ENCODE peak calls at places on chromosome 2, in five cellular contexts. M is fibroblast of lung; H is colonic mucosa; W is prostate gland; G is CD8-positive, alpha-beta T cell. Y is an unnamed sample. For H3K9me3, the result is how much of the 10 kb centered on the place peaks cover.

GRCh38 chr2:145765889-145766288 is 1246.0 kb upstream of the ZEB2 start:
- DNase-seq in M (no peak), H (no peak), W (no peak), G (no peak), Y (no peak)

GRCh38 chr2:1829831-1830230 is 85.5 kb upstream of the PXDN start:
- DNase-seq in M (no peak), H (no peak), W (no peak), G (no peak), Y (no peak)

GRCh38 chr2:106885326-106885725 is 641 bp downstream of the ST6GAL2 start:
- DNase-seq in M (peak), H (no peak), W (no peak), G (no peak), Y (no peak)

GRCh38 chr2:130818809-130819208 is 17.9 kb upstream of the ARHGEF4 start:
- DNase-seq in M (no peak), H (no peak), W (no peak), G (no peak), Y (no peak)

GRCh38 chr2:42217914-42218313 is 48.8 kb downstream of the EML4 start:
- DNase-seq in M (no peak), H (no peak), W (no peak), G (no peak), Y (no peak)

GRCh38 chr2:66048667-66049066 is 386.3 kb upstream of the MEIS1 start:
- DNase-seq in M (no peak), H (no peak), W (no peak), G (no peak), Y (no peak)

GRCh38 chr2:145597011-145597410 is 1077.1 kb upstream of the ZEB2 start:
- DNase-seq in M (peak), H (no peak), W (no peak), G (no peak), Y (no peak)

GRCh38 chr2:207847807-207848544 is 78.3 kb upstream of the FZD5 start:
- DNase-seq in M (peak), H (peak), W (peak), G (no peak), Y (peak)

GRCh38 chr2:79982445-79982844 is 322.1 kb downstream of the LRRTM1 start:
- DNase-seq in M (no peak), H (peak), W (no peak), G (no peak), Y (no peak)

GRCh38 chr2:17765423-17765822 is 11.5 kb downstream of the GEN1 start:
- DNase-seq in M (no peak), H (no peak), W (no peak), G (no peak), Y (no peak)

GRCh38 chr2:113842919-113843736 is 46.8 kb upstream of the ACTR3 start:
- DNase-seq in M (peak), H (no peak), W (no peak), G (no peak), Y (no peak)

GRCh38 chr2:112065966-112066365 is 10.9 kb downstream of the TMEM87B start:
- DNase-seq in M (peak), H (no peak), W (no peak), G (no peak), Y (no peak)

GRCh38 chr2:43006834-43007543 is 214.6 kb upstream of the HAAO start:
- DNase-seq in M (no peak), H (no peak), W (no peak), G (no peak), Y (no peak)

GRCh38 chr2:49174755-49175154 is 20.4 kb upstream of the FSHR start:
- DNase-seq in M (no peak), H (no peak), W (no peak), G (no peak), Y (no peak)

GRCh38 chr2:30185175-30185574 is 38.4 kb downstream of the YPEL5 start:
- DNase-seq in M (no peak), H (no peak), W (no peak), G (no peak), Y (no peak)

GRCh38 chr2:88481937-88482336 is 29.4 kb upstream of the FOXI3 start:
- DNase-seq in M (no peak), H (no peak), W (no peak), G (no peak), Y (no peak)

GRCh38 chr2:162297925-162298552 is 20.4 kb downstream of the IFIH1 start:
- DNase-seq in M (peak), H (peak), W (peak), G (peak), Y (no peak)

GRCh38 chr2:7480431-7480830 is 563.2 kb downstream of the RNF144A start:
- DNase-seq in M (no peak), H (no peak), W (no peak), G (no peak), Y (no peak)

GRCh38 chr2:85355073-85355410 is 473 bp downstream of the ELMOD3 start:
- DNase-seq in M (no peak), H (no peak), W (no peak), G (no peak), Y (no peak)

GRCh38 chr2:17148298-17149228 is 369.7 kb downstream of the RAD51AP2 start:
- DNase-seq in M (peak), H (no peak), W (peak), G (no peak), Y (peak)

GRCh38 chr2:122136071-122136470 is 380.6 kb downstream of the TSN start:
- DNase-seq in M (peak), H (no peak), W (no peak), G (no peak), Y (no peak)

GRCh38 chr2:180520206-180520605 is 460.2 kb upstream of the UBE2E3 start:
- DNase-seq in M (no peak), H (peak), W (no peak), G (no peak), Y (no peak)

GRCh38 chr2:224927671-224928173 is 114.5 kb downstream of the DOCK10 start:
- DNase-seq in M (peak), H (no peak), W (peak), G (peak), Y (peak)

GRCh38 chr2:239308696-239309397 is 92.0 kb downstream of the HDAC4 start:
- DNase-seq in M (no peak), H (no peak), W (no peak), G (no peak), Y (no peak)

GRCh38 chr2:226995625-226996041 is 159.8 kb downstream of the RHBDD1 start:
- DNase-seq in M (peak), H (no peak), W (peak), G (no peak), Y (no peak)

DNA sequence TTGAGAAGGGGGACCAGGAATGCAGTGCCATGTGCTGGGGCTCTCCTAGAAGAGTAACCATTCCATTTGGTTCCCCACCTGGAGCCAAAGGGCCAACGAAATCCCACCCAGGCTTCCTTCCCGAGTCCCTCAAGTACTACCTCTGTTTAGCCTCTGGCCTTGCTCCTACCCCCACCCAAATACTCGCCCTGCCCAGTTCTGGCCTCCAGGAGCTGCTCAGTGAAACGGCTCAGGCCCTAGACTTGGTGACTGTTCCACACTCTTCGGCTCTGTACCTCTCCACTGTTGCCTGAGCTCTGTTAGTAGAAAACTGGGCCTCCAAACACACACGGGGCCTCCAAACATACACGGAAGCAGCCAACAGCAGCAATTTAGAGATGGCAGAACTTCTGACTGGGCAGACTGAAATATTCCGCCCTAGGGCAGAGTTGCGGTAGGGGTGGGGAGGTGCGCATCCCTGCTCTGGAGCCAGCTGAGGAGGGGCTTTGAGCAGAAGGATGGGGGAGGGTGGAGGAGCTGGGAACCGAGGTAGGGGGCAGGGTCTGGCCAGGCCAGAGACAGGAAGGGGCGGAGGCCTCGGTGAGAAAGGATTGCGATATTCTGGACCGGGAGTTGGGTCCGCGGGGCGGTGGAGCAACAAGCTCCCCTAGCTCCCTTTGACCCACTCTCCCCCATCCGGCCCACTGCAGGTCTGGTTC is 4.3 kb downstream of the OTX1 start:
- DNase-seq in M (no peak), H (no peak), W (no peak), G (no peak), Y (no peak)
- H3K9me3 ChIP-seq in M (under half), H (under half), W (under half), G (under half), Y (under half)

DNA sequence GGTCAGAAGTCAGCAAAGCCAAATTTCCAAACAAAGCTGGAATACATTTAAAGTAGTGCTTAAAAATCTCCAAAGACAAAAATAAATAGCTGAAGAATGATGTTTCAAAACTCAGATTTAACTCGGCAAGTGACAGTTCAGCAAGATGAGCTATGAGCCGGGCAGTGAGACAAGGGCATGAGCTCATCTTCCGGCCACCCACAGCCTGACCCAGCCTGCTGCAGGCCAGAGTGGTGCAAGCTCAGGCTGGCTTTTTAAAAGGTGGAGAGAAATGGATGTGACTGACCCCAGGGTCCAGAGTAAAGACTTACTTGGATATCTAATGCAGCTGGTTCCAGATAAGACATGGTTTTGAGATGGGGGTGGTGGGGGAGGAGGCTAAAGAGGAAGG is 98.2 kb upstream of the KLHL29 start:
- DNase-seq in M (peak), H (no peak), W (no peak), G (no peak), Y (no peak)
- H3K9me3 ChIP-seq in M (under half), H (under half), W (under half), G (under half), Y (under half)

GRCh38 chr2:3613524-3613905 is 18.6 kb downstream of the COLEC11 start:
- DNase-seq in M (no peak), H (peak), W (no peak), G (no peak), Y (no peak)
- H3K9me3 ChIP-seq in M (under half), H (under half), W (under half), G (under half), Y (under half)

GRCh38 chr2:9113916-9114315 is 92.7 kb upstream of the ASAP2 start:
- DNase-seq in M (no peak), H (no peak), W (no peak), G (no peak), Y (no peak)
- H3K9me3 ChIP-seq in M (under half), H (under half), W (under half), G (under half), Y (under half)

GRCh38 chr2:161150704-161151103 is 9.5 kb upstream of the TANK start:
- DNase-seq in M (no peak), H (no peak), W (no peak), G (no peak), Y (no peak)
- H3K9me3 ChIP-seq in M (under half), H (under half), W (under half), G (under half), Y (under half)

GRCh38 chr2:95143838-95144237 is 15.8 kb downstream of the ZNF514 start:
- DNase-seq in M (no peak), H (no peak), W (no peak), G (no peak), Y (no peak)
- H3K9me3 ChIP-seq in M (under half), H (under half), W (under half), G (under half), Y (half or more)

DNA sequence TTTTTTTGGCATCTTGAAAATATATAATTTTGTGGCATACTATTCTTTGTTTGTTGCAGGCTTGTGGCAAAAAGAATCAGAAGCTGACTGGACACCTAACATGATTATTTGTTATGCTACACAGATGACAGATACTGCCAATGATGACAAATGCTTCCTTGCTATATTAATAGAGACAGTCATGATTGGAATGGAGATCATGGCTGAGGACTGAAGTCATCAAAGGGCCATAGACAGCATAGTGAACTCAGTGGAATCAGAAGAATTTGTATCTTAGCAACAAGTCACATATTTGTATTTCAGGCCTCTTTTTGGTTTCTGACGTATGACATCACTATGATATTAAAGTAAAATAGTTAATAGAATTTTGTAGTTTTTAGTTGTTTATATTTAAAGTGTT is 1003.8 kb upstream of the DDX18 start:
- DNase-seq in M (peak), H (no peak), W (no peak), G (no peak), Y (no peak)
- H3K9me3 ChIP-seq in M (under half), H (under half), W (under half), G (under half), Y (under half)

DNA sequence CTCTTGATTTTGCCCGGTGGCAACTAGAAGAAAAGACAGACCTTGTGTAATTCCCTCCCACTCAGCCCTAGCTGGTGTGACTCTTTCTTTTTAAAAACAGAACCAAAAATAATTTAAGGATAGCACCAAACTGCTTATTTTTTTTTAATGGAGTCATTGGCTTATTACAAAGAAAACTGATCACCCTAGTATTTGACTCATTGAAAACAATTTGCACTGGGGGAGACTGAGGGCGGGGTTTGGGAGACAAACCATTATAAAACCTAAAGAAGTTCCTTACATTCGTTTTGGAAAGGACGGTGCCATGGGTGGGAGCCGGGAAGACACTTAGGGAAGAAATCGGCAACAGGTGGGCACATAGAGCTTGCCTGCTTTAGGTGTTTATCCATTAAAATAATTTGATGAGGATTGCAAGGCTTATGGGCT is 2.5 kb downstream of the PAX3 start:
- DNase-seq in M (peak), H (no peak), W (no peak), G (no peak), Y (no peak)
- H3K9me3 ChIP-seq in M (under half), H (under half), W (under half), G (under half), Y (under half)

DNA sequence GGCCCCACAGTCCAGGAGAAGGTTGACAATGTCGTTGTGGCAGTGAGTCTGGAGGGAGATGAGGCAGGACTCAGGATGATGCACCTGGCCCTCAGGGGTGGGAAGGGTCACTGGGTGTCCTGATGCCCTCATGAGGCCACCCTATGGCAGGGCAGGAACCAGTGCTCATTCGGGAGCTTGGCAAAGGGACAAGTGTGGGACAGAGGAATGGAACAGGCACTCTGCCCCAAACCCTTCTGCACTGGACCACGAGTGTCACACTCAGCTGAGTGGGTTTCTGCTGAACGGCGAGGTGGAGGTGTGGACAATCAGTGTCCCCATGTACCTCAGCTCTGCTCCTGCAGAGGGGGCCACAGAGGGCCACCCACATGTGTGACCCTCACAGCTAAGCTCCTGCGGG is 32.0 kb downstream of the ANKMY1 start:
- DNase-seq in M (no peak), H (no peak), W (no peak), G (no peak), Y (no peak)
- H3K9me3 ChIP-seq in M (under half), H (under half), W (under half), G (under half), Y (under half)

DNA sequence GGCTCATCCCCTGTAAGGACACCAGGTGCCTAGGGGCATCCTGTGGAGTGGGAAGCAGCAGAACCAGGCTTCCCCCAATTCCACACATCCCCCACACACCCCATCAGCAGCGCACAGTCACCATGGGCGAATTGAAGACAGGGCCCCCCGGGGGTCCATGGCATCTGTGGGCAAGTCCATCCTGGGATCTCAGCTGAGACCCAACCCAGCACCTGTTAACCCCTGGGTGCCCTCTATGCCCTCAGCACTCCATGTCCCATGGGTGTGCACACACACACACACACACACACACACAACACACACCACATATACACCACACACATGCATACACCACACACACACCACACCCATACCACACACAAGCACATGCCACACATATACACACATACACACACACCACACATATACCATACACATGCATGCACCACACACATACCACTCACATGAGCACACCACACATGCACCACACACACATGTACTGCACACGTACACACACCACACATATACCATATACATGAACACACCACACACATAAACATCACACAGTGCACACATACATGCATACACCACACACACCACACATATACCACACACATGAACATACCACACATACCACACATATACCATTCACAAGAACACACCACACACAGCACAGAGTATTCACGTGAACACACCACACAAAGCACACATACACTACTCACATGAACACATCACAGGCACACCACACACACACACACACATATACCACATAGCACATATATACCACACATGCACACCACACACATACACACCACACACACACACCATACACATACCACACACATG is 220.1 kb upstream of the RAB6C start:
- DNase-seq in M (no peak), H (no peak), W (no peak), G (no peak), Y (no peak)
- H3K9me3 ChIP-seq in M (under half), H (under half), W (under half), G (under half), Y (under half)